ENCODE peak calls at places on chromosomes 1 and 21, in seven cellular contexts. D is tibial artery, H is progenitor cell of endocrine pancreas, J is HCT116, A is GM10248, N is AG10803, G is mesothelial cell of epicardium. B is an unnamed sample.

GRCh38 chr1:167683641-167684502 is 37.9 kb upstream of the MPZL1 start:
- DNase-seq in D (no peak), H (no peak), J (no peak), A (no peak), N (peak), G (no peak), B (no peak)

GRCh38 chr1:9842781-9843575 is 19.2 kb upstream of the CLSTN1 start:
- DNase-seq in D (no peak), H (no peak), J (no peak), A (no peak), N (no peak), G (no peak), B (no peak)

GRCh38 chr1:43835141-43836021 is 98.2 kb upstream of the ARTN start:
- DNase-seq in D (peak), H (no peak), J (peak), A (no peak), N (peak), G (no peak), B (no peak)

GRCh38 chr1:208544794-208545193 is 300.6 kb upstream of the PLXNA2 start:
- DNase-seq in D (no peak), H (no peak), J (no peak), A (no peak), N (no peak), G (no peak), B (no peak)

GRCh38 chr1:7379445-7379971 is 391.6 kb upstream of the VAMP3 start:
- DNase-seq in D (peak), H (no peak), J (no peak), A (no peak), N (peak), G (no peak), B (no peak)

GRCh38 chr1:19605884-19606442 is 38.1 kb upstream of the NBL1 start:
- DNase-seq in D (no peak), H (no peak), J (no peak), A (no peak), N (peak), G (no peak), B (no peak)

GRCh38 chr1:176466514-176466913 is 3.5 kb downstream of the PAPPA2 start:
- DNase-seq in D (no peak), H (no peak), J (no peak), A (peak), N (no peak), G (no peak), B (peak)

GRCh38 chr1:43008106-43008424 is 49.4 kb upstream of the SLC2A1 start:
- DNase-seq in D (no peak), H (no peak), J (no peak), A (no peak), N (no peak), G (no peak), B (no peak)

GRCh38 chr1:77282866-77283539 is 1.2 kb downstream of the AK5 start:
- DNase-seq in D (no peak), H (peak), J (no peak), A (no peak), N (no peak), G (no peak), B (no peak)

GRCh38 chr1:115133440-115133839 is 44.1 kb upstream of the TSPAN2 start:
- DNase-seq in D (no peak), H (no peak), J (no peak), A (no peak), N (peak), G (no peak), B (no peak)

GRCh38 chr1:98792123-98792522 is 130.6 kb downstream of the SNX7 start:
- DNase-seq in D (no peak), H (no peak), J (no peak), A (no peak), N (peak), G (no peak), B (no peak)

GRCh38 chr1:116322752-116323405 is 50.2 kb upstream of the ATP1A1 start:
- DNase-seq in D (no peak), H (no peak), J (no peak), A (no peak), N (no peak), G (no peak), B (no peak)

GRCh38 chr21:15063821-15064575 is 802 bp downstream of the NRIP1 start:
- DNase-seq in D (peak), H (peak), J (no peak), A (no peak), N (peak), G (peak), B (peak)

GRCh38 chr1:163885510-163885909 is 563.8 kb downstream of the NUF2 start:
- DNase-seq in D (no peak), H (no peak), J (no peak), A (no peak), N (no peak), G (no peak), B (no peak)

GRCh38 chr1:247639381-247639981 is 34.1 kb downstream of the OR2G3 start:
- DNase-seq in D (peak), H (peak), J (no peak), A (no peak), N (peak), G (no peak), B (no peak)

GRCh38 chr1:33430751-33431593 is at the start of gene PHC2:
- DNase-seq in D (peak), H (peak), J (peak), A (peak), N (peak), G (peak), B (peak)
- TF ChIP-seq CTCF in D (peak), H (peak), J (no peak), A (peak), N (no peak), G (peak), B (peak)

DNA sequence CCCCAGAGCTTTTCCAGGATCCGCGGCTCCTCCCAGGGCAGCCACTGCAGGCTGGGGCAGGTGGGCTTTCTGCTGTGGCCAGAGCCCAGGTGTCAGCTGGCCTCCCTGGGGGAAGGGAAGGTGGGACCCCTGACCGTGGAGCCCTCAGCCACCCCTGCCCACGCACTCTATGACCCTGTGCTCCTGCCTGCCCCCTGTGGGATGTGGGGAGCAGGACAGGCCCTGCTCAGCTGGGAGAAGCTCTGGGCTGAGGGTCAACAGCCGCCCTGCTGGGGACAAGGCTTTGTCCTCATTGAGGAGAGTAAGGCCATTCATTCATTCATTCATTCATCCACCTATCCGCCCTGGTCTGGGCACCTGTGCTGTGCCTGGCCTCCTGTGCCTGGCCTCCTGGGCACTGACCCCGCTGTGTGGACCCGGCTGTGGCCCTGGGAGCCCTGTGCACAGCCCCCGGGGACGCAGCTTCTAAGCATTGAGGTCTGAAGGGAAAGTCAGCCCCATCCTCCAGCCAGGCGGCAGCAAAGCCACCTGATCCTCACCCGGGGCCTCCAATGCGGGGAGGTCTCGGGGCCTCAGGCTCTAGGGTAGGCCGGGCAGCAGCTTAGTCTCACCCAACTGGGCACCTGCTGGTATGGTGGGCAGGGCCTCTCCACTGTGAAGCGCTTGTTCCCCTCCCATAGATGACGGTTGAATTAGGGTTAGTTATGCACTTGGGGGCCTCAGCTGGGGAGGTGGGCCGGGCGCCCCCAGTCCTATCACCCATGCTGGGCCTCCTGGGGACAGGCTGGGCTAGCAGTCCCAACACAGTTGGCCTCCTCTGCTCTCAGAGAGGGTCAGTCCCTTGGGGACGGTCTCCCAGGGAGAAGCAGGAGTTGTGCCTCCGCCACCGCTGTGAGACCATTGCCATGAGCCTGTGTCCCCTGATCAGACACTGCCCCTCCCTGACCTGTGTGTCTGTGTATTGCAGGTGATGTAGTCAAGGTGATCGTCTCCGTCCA is 6.0 kb downstream of the TNFRSF14 start:
- DNase-seq in D (no peak), H (peak), J (no peak), A (no peak), N (no peak), G (no peak), B (no peak)
- TF ChIP-seq CTCF in D (peak), H (peak), J (no peak), A (peak), N (peak), G (no peak), B (peak)

DNA sequence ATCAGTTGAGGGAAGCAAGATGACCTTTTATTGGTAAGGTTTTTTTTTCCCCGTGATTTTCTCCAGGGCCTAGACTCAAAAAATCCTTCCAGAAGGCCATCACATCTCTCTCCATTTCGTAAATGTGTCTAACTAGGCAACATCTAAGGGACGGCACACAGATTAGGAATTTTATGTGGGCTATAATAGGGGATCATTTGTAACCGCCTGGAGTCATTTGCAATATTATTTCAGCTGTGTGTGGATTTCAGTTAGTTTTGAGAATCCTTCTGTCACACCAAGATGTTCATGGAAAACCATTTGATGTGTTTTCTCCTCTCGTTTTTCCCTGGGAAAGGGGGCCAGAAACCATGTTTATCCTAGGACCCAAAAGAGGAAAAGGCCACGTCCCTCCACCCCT is 63.1 kb downstream of the ATP5PO start:
- DNase-seq in D (no peak), H (no peak), J (no peak), A (no peak), N (no peak), G (no peak), B (no peak)
- TF ChIP-seq CTCF in D (no peak), H (no peak), J (no peak), A (no peak), N (no peak), G (no peak), B (no peak)

GRCh38 chr1:226568077-226568831 is 19.7 kb downstream of the STUM start:
- DNase-seq in D (peak), H (no peak), J (peak), A (no peak), N (peak), G (no peak), B (no peak)
- TF ChIP-seq CTCF in D (peak), H (peak), J (peak), A (peak), N (peak), G (no peak), B (no peak)

DNA sequence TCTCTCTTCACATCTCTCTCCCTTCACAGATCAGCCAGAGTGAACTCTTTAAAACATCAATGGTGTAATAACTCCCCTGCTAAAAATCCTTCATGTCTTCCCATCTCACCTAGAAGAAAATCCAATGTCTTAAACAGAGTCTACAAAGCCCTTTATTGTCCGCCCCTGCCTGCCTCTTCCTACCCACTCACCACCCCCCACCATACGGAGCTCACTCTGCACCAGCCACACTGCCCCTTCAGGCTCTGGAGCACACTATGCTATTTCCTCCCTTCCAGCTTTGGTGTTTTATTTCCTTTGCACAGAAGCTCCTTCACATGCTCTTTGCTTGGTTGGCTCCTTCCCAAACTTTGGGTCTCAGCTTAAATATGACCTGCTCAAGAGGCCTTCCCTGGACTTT is 10.2 kb downstream of the CAMK1G start:
- DNase-seq in D (no peak), H (no peak), J (no peak), A (no peak), N (no peak), G (no peak), B (no peak)
- TF ChIP-seq CTCF in D (no peak), H (no peak), J (no peak), A (no peak), N (no peak), G (no peak), B (no peak)

GRCh38 chr1:233671286-233671685 is 57.4 kb downstream of the KCNK1 start:
- DNase-seq in D (no peak), H (no peak), J (no peak), A (no peak), N (no peak), G (no peak), B (no peak)

GRCh38 chr1:233664804-233665574 is 51.1 kb downstream of the KCNK1 start:
- DNase-seq in D (no peak), H (no peak), J (no peak), A (no peak), N (no peak), G (no peak), B (no peak)

GRCh38 chr1:233665575-233666270 is 51.8 kb downstream of the KCNK1 start:
- DNase-seq in D (no peak), H (no peak), J (no peak), A (no peak), N (no peak), G (no peak), B (no peak)

GRCh38 chr1:233668146-233668724 is 54.3 kb downstream of the KCNK1 start:
- DNase-seq in D (no peak), H (no peak), J (no peak), A (no peak), N (peak), G (no peak), B (no peak)

GRCh38 chr1:233668725-233669294 is 54.9 kb downstream of the KCNK1 start:
- DNase-seq in D (no peak), H (no peak), J (peak), A (peak), N (peak), G (no peak), B (peak)
- TF ChIP-seq CTCF in D (no peak), H (no peak), J (no peak), A (no peak), N (no peak), G (no peak), B (no peak)

DNA sequence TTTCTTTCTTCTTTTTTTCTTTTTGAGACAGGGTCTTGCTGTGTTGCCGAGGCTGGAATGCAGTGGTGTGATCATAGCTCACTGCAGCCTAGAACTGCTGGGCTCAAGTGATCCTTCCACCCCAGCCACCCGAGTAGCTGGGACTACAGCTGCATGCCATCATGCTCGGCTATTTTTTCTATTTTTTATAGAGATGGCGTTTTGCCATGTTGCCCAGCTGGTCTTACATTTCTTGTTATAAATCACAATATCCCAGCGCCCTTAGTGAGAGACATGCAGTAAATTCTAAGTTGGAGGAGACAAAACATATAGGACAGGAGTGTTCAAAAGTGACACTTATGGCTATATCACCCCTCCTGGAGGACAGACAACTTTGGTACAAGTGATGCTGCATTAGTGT is 31.3 kb upstream of the ACTN2 start:
- DNase-seq in D (no peak), H (no peak), J (no peak), A (no peak), N (no peak), G (no peak), B (no peak)
- TF ChIP-seq CTCF in D (no peak), H (no peak), J (no peak), A (no peak), N (no peak), G (no peak), B (no peak)

GRCh38 chr1:203626910-203627246 is 246 bp downstream of the ATP2B4 start:
- DNase-seq in D (no peak), H (peak), J (no peak), A (no peak), N (no peak), G (no peak), B (no peak)

GRCh38 chr1:203624341-203624712 is 2.3 kb upstream of the ATP2B4 start:
- DNase-seq in D (no peak), H (no peak), J (no peak), A (no peak), N (no peak), G (no peak), B (no peak)

GRCh38 chr1:203627819-203628184 is 1.2 kb downstream of the ATP2B4 start:
- DNase-seq in D (no peak), H (no peak), J (no peak), A (no peak), N (peak), G (no peak), B (no peak)

GRCh38 chr1:203628185-203628996 is 1.8 kb downstream of the ATP2B4 start:
- DNase-seq in D (peak), H (peak), J (no peak), A (no peak), N (peak), G (no peak), B (no peak)

GRCh38 chr1:203625623-203626189 is 926 bp upstream of the ATP2B4 start:
- DNase-seq in D (no peak), H (no peak), J (no peak), A (peak), N (no peak), G (no peak), B (peak)
- TF ChIP-seq CTCF in D (no peak), H (no peak), J (peak), A (peak), N (no peak), G (no peak), B (peak)